ENCODE peak calls at places on chromosomes 7 and 10, in five cellular contexts. F, S, X, J and E are unnamed samples.

GRCh38 chr7:2771274-2771711 is 72.8 kb downstream of the GNA12 start:
- DNase-seq in F (no peak), J (no peak), S (peak; percentile 85), X (no peak), E (no peak)

GRCh38 chr7:17233643-17234397 is 64.6 kb upstream of the AHR start:
- DNase-seq in F (no peak), J (no peak), X (peak; percentile 9), S (no peak), E (no peak)

GRCh38 chr10:127986543-127987466 is 79.9 kb downstream of the PTPRE start:
- DNase-seq in S (no peak), X (no peak), J (no peak), F (no peak), E (no peak)

GRCh38 chr10:62049815-62050626 is 148.5 kb downstream of the ARID5B start:
- DNase-seq in S (no peak), J (no peak), F (no peak), X (no peak), E (no peak)

GRCh38 chr10:93463723-93464511 is 18.2 kb downstream of the MYOF start:
- DNase-seq in J (no peak), F (no peak), X (no peak), S (no peak), E (no peak)

GRCh38 chr7:112125250-112125649 is 80.9 kb downstream of the DOCK4 start:
- DNase-seq in J (no peak), F (no peak), S (no peak), X (no peak), E (no peak)

GRCh38 chr7:5282464-5283316 is at the start of gene SLC29A4:
- DNase-seq in J (no peak), F (peak; percentile 87), X (no peak), S (peak; percentile 65), E (no peak)

GRCh38 chr7:11193131-11193867 is 219.6 kb downstream of the PHF14 start:
- DNase-seq in S (no peak), X (no peak), F (no peak), J (peak; percentile 13), E (peak; percentile 31)

GRCh38 chr7:33885290-33886005 is 19.9 kb upstream of the BMPER start:
- DNase-seq in X (no peak), J (no peak), F (no peak), S (no peak), E (no peak)

GRCh38 chr7:41847641-41848040 is 144.8 kb upstream of the INHBA start:
- DNase-seq in S (no peak), F (no peak), J (no peak), X (no peak), E (no peak)

GRCh38 chr7:85628187-85628586 is 441.3 kb upstream of the SEMA3D start:
- DNase-seq in F (peak; percentile 32), X (no peak), S (no peak), J (no peak), E (no peak)

GRCh38 chr10:28094121-28094520 is 95.2 kb upstream of the ODAD2 start:
- DNase-seq in J (no peak), X (no peak), F (no peak), S (no peak), E (no peak)

GRCh38 chr7:70356324-70356797 is 758.1 kb downstream of the AUTS2 start:
- DNase-seq in X (no peak), J (no peak), S (no peak), F (no peak), E (no peak)

GRCh38 chr10:77974396-77975074 is 48.0 kb upstream of the DLG5 start:
- DNase-seq in S (peak; percentile 70), J (peak; percentile 52), X (no peak), F (peak; percentile 33), E (peak; percentile 41)

GRCh38 chr7:147023390-147023914 is 906.9 kb downstream of the CNTNAP2 start:
- DNase-seq in S (no peak), J (no peak), F (no peak), X (no peak), E (no peak)

GRCh38 chr10:58322072-58322834 is 12.6 kb upstream of the UBE2D1 start:
- DNase-seq in J (peak; percentile 80), F (no peak), X (no peak), S (no peak), E (no peak)

GRCh38 chr7:45703911-45704682 is 129.9 kb downstream of the ADCY1 start:
- DNase-seq in J (no peak), F (no peak), S (no peak), X (no peak), E (no peak)

GRCh38 chr7:23680417-23681405 is 712 bp downstream of the FAM221A start:
- DNase-seq in F (peak; percentile 90), S (no peak), J (no peak), X (no peak), E (peak; percentile 72)

DNA sequence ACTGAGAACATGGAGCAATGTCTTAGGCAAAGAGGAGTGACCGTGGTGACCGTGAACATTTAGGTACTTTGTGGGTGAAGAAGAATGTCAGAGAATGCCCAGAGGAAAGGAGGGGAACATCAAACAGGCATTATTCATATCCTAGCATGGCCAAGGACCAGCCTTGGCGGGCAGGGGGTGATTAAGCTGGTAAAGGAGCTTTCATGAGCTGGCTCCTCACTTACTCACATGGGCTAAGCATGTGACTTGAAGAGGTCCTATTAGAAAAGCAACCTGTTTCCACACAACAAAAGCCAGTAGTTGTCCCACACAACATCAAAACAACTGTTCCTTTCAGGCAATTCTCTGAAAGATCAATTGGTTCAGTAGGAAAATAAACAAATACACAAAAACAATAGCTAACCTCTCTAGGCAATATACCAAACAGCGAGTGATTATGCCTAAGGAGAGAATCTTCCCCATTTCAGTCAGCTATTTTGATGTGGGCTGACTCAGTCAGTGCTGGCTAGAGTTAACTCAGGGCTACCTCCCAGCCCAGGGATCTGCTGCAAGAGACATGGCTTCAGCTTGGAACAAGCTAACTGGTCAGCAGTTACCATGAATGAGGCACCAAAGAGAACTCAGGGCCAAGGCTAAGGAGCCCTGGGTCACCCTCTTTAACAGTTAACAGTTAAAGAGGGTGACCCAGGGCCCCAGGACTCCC is 283.5 kb downstream of the ARHGAP12 start:
- DNase-seq in J (no peak), X (no peak), F (no peak), S (no peak), E (no peak)
- TF ChIP-seq SIN3A in J (no peak), X (no peak), F (no peak), S (no peak), E (no peak)

DNA sequence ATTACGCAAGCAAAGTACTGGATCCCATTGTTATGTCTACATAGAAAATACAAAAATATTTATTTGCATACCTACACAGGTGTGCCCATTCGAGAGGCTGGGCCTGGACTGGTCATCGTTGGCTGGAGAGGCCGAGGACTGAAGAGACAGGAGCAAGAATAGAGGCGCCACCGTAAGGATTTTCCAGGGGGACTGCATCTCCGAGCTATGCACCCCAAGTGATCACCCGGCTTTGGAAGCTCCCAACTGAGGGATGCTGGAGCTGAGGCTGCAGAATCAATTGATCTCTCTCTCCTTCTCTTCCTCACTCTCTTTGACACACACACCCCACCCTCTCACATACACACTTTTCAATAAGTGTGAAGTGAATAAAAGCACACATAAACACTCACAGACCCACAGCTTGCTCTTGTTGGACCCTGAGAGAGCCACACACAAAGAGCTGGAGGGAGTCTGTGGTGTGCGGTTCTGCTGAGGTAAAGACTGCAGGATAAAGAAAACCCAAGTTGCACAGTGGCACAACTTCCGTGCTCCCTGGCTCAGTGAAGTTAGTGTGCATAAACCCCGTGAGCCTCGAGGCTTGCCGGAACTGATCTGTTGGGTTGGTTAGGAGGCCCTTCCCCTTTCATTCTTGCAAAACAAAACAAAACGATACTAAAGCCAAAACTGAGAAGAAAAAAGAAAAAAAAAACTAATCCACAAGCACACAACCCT is at the start of gene AOAH:
- DNase-seq in X (no peak), F (no peak), S (no peak), J (no peak), E (no peak)
- H3K27ac ChIP-seq in X (no peak within 1 kb of the TSS), F (no peak within 1 kb of the TSS), S (no peak within 1 kb of the TSS), J (no peak within 1 kb of the TSS), E (no peak within 1 kb of the TSS)

DNA sequence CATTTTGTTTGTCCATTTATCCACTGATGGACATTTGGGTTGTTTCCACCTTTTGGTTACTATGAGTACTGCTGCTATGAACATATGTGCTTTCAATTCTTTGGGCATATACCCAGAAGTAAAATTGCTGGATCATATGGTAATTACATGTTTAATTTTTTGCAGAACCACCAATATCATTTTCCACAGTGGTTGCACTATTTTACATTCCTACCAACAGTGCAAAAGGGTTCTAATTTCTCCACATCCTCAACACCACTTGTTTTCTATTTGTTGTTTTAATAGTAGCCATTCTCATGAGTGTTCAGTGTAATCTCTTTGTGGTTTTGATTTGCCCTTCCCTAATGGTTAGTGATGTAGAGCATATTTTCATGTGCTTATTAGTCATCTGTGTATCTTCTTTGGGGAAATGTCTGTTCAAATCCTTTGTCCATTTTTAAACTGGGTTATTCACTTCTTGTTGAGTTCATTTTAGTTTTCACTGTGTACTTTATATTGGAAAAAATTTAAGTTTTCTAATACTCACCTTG is 101.9 kb downstream of the HIBADH start:
- DNase-seq in X (no peak), J (no peak), S (no peak), F (no peak), E (no peak)
- TF ChIP-seq TAF1 in X (no peak), J (no peak), S (no peak), F (no peak), E (no peak)

GRCh38 chr10:60313589-60313952 is 76.1 kb downstream of the ANK3 start:
- DNase-seq in S (no peak), F (no peak), X (no peak), J (no peak), E (no peak)

GRCh38 chr10:60315311-60315710 is 74.4 kb downstream of the ANK3 start:
- DNase-seq in X (no peak), F (no peak), S (no peak), J (no peak), E (no peak)

GRCh38 chr10:60312818-60313588 is 76.7 kb downstream of the ANK3 start:
- DNase-seq in F (no peak), S (peak; percentile 78), X (no peak), J (no peak), E (no peak)

GRCh38 chr10:60316029-60316428 is 73.6 kb downstream of the ANK3 start:
- DNase-seq in X (no peak), S (no peak), J (no peak), F (no peak), E (no peak)

GRCh38 chr10:60314306-60314940 is 75.3 kb downstream of the ANK3 start:
- DNase-seq in S (peak; percentile 71), X (no peak), J (no peak), F (no peak), E (no peak)
- TF ChIP-seq SIN3A in S (no peak), X (no peak), J (no peak), F (no peak), E (no peak)

GRCh38 chr10:24929904-24930303 is 22.5 kb downstream of the PRTFDC1 start:
- DNase-seq in F (no peak), J (no peak), S (no peak), X (no peak), E (no peak)
- H3K27ac ChIP-seq in F (no peak overlapping the region), J (no peak overlapping the region), S (peak overlapping the region; percentile 60), X (no peak overlapping the region), E (no peak overlapping the region)

DNA sequence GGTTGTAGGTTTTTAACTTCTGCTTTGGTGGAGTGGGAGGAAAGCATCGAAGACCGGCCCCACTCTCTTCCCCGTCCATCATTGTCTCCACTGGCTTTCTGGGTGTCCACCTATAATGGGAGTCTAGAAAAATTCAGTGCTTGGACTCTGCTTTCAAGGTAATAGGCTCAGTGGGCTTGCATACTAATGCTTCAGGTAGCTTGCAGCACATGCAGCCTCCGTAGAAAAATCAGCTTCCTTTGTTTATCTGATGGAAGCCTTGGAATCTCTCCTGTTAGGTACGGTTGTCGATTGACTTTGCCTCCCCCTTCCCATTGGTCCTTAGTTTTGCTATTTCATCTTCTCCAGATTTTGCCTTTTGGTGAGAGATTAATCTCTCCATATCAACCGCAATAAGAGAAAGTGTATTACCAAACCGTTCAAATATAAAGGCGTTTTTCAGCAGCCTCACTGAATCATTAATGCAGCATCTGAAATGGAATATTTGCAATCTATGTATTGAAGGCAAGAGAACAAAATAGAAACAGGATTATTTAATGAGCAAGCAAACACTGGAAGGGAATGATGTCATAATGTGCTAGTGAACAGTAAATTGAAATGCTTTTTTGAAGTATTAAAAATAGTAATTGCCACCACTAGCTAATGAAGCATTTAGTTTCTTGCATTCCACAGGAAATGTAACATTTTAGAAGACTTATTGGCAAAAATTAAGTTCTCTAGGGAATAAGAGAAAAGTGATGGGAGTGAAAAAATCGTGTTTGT is 944 bp downstream of the AVL9 start:
- DNase-seq in J (no peak), S (peak; percentile 29), X (no peak), F (peak; percentile 44), E (no peak)
- TF ChIP-seq TAF1 in J (no peak), S (no peak), X (no peak), F (no peak), E (no peak)